ENCODE peak calls at places on chromosomes 5 and 9, in four cellular contexts. T, V, H and Z are unnamed samples.

GRCh38 chr5:172283862-172284274 is 304 bp upstream of the UBTD2 start:
- DNase-seq in T (peak), V (peak), H (peak), Z (peak)

GRCh38 chr9:2424564-2425153 is 196.9 kb upstream of the VLDLR start:
- DNase-seq in T (no peak), V (no peak), H (no peak), Z (no peak)

GRCh38 chr5:31033295-31033694 is 160.2 kb upstream of the CDH6 start:
- DNase-seq in T (no peak), V (no peak), H (no peak), Z (no peak)

GRCh38 chr5:14143843-14144585 is 872 bp downstream of the TRIO start:
- DNase-seq in T (no peak), V (peak), H (no peak), Z (peak)

GRCh38 chr9:96020822-96021615 is 145.5 kb downstream of the ERCC6L2 start:
- DNase-seq in T (no peak), V (peak), H (no peak), Z (peak)

GRCh38 chr9:106648799-106649198 is 214.2 kb upstream of the ZNF462 start:
- DNase-seq in T (no peak), V (no peak), H (no peak), Z (no peak)

GRCh38 chr9:70407081-70407503 is 7.4 kb downstream of the KLF9 start:
- DNase-seq in T (no peak), V (no peak), H (no peak), Z (no peak)

GRCh38 chr5:56711191-56711590 is 104.2 kb upstream of the MAP3K1 start:
- DNase-seq in T (no peak), V (no peak), H (no peak), Z (no peak)

GRCh38 chr5:115507682-115508081 is 36.9 kb downstream of the FEM1C start:
- DNase-seq in T (no peak), V (no peak), H (no peak), Z (no peak)

GRCh38 chr5:88377705-88378656 is 109.3 kb upstream of the TMEM161B start:
- DNase-seq in T (no peak), V (no peak), H (no peak), Z (no peak)

GRCh38 chr5:142680605-142681259 is 5.2 kb downstream of the FGF1 start:
- DNase-seq in T (no peak), V (no peak), H (no peak), Z (no peak)

GRCh38 chr9:93096131-93096802 is at the start of gene CARD19:
- DNase-seq in T (no peak), V (peak), H (no peak), Z (peak)